ENCODE peak calls at places on chromosomes 6 and 20, in nine cellular contexts. One of them, this sample, is unnamed.

GRCh38 chr6:82145926-82146452 is 101.6 kb downstream of the IBTK start:
- DNase-seq in SJSA1: no peak
- DNase-seq in stimulated activated CD8-positive, alpha-beta memory T cell treated with anti-CD3 and anti-CD28 coated beads, Interleukin-12 subunit alpha, Interleukin-12 subunit beta, amount 100 ng/mL, for 1 hour: no peak
- DNase-seq in naive B cell: no peak
- DNase-seq in stimulated activated naive CD4-positive, alpha-beta T cell: no peak
- DNase-seq in HCT116: no peak
- DNase-seq in midbrain: no peak
- DNase-seq in non-pigmented ciliary epithelial cell: no peak
- DNase-seq in tibial nerve: no peak
- DNase-seq in this sample: no peak

GRCh38 chr20:23637282-23638221 is at the start of gene CST3:
- DNase-seq in stimulated activated naive CD4-positive, alpha-beta T cell: no peak
- DNase-seq in naive B cell: no peak
- DNase-seq in SJSA1: peak
- DNase-seq in non-pigmented ciliary epithelial cell: peak
- DNase-seq in midbrain: peak
- DNase-seq in stimulated activated CD8-positive, alpha-beta memory T cell treated with anti-CD3 and anti-CD28 coated beads, Interleukin-12 subunit alpha, Interleukin-12 subunit beta, amount 100 ng/mL, for 1 hour: no peak
- DNase-seq in tibial nerve: peak
- DNase-seq in HCT116: peak
- DNase-seq in this sample: peak

GRCh38 chr6:42453649-42454427 is 2.1 kb upstream of the TRERF1 start:
- DNase-seq in non-pigmented ciliary epithelial cell: no peak
- DNase-seq in midbrain: peak
- DNase-seq in stimulated activated naive CD4-positive, alpha-beta T cell: no peak
- DNase-seq in SJSA1: peak
- DNase-seq in tibial nerve: peak
- DNase-seq in naive B cell: no peak
- DNase-seq in stimulated activated CD8-positive, alpha-beta memory T cell treated with anti-CD3 and anti-CD28 coated beads, Interleukin-12 subunit alpha, Interleukin-12 subunit beta, amount 100 ng/mL, for 1 hour: no peak
- DNase-seq in HCT116: no peak
- DNase-seq in this sample: no peak

GRCh38 chr6:70124882-70125535 is 177.9 kb downstream of the COL9A1 start:
- DNase-seq in tibial nerve: no peak
- DNase-seq in HCT116: no peak
- DNase-seq in midbrain: no peak
- DNase-seq in stimulated activated naive CD4-positive, alpha-beta T cell: no peak
- DNase-seq in SJSA1: no peak
- DNase-seq in naive B cell: no peak
- DNase-seq in stimulated activated CD8-positive, alpha-beta memory T cell treated with anti-CD3 and anti-CD28 coated beads, Interleukin-12 subunit alpha, Interleukin-12 subunit beta, amount 100 ng/mL, for 1 hour: no peak
- DNase-seq in non-pigmented ciliary epithelial cell: no peak
- DNase-seq in this sample: no peak

GRCh38 chr6:11575408-11576033 is 38.0 kb downstream of the TMEM170B start:
- DNase-seq in non-pigmented ciliary epithelial cell: peak
- DNase-seq in naive B cell: peak
- DNase-seq in tibial nerve: peak
- DNase-seq in SJSA1: peak
- DNase-seq in midbrain: peak
- DNase-seq in stimulated activated naive CD4-positive, alpha-beta T cell: no peak
- DNase-seq in stimulated activated CD8-positive, alpha-beta memory T cell treated with anti-CD3 and anti-CD28 coated beads, Interleukin-12 subunit alpha, Interleukin-12 subunit beta, amount 100 ng/mL, for 1 hour: peak
- DNase-seq in HCT116: peak
- DNase-seq in this sample: peak

GRCh38 chr20:58138395-58138794 is 90.1 kb downstream of the ANKRD60 start:
- DNase-seq in stimulated activated naive CD4-positive, alpha-beta T cell: no peak
- DNase-seq in non-pigmented ciliary epithelial cell: no peak
- DNase-seq in midbrain: no peak
- DNase-seq in tibial nerve: no peak
- DNase-seq in SJSA1: peak
- DNase-seq in stimulated activated CD8-positive, alpha-beta memory T cell treated with anti-CD3 and anti-CD28 coated beads, Interleukin-12 subunit alpha, Interleukin-12 subunit beta, amount 100 ng/mL, for 1 hour: no peak
- DNase-seq in HCT116: no peak
- DNase-seq in naive B cell: no peak
- DNase-seq in this sample: no peak

GRCh38 chr6:33620158-33620583 is 951 bp upstream of the ITPR3 start:
- DNase-seq in stimulated activated naive CD4-positive, alpha-beta T cell: no peak
- DNase-seq in midbrain: no peak
- DNase-seq in stimulated activated CD8-positive, alpha-beta memory T cell treated with anti-CD3 and anti-CD28 coated beads, Interleukin-12 subunit alpha, Interleukin-12 subunit beta, amount 100 ng/mL, for 1 hour: no peak
- DNase-seq in SJSA1: no peak
- DNase-seq in HCT116: no peak
- DNase-seq in non-pigmented ciliary epithelial cell: no peak
- DNase-seq in naive B cell: peak
- DNase-seq in tibial nerve: peak
- DNase-seq in this sample: no peak

GRCh38 chr20:57251344-57251743 is 15.1 kb downstream of the BMP7 start:
- DNase-seq in non-pigmented ciliary epithelial cell: no peak
- DNase-seq in SJSA1: peak
- DNase-seq in midbrain: no peak
- DNase-seq in HCT116: no peak
- DNase-seq in stimulated activated naive CD4-positive, alpha-beta T cell: no peak
- DNase-seq in naive B cell: no peak
- DNase-seq in tibial nerve: no peak
- DNase-seq in stimulated activated CD8-positive, alpha-beta memory T cell treated with anti-CD3 and anti-CD28 coated beads, Interleukin-12 subunit alpha, Interleukin-12 subunit beta, amount 100 ng/mL, for 1 hour: no peak
- DNase-seq in this sample: no peak

GRCh38 chr6:89412071-89413005 is at the start of gene RRAGD:
- DNase-seq in tibial nerve: peak
- DNase-seq in stimulated activated naive CD4-positive, alpha-beta T cell: peak
- DNase-seq in SJSA1: no peak
- DNase-seq in stimulated activated CD8-positive, alpha-beta memory T cell treated with anti-CD3 and anti-CD28 coated beads, Interleukin-12 subunit alpha, Interleukin-12 subunit beta, amount 100 ng/mL, for 1 hour: peak
- DNase-seq in HCT116: peak
- DNase-seq in naive B cell: peak
- DNase-seq in non-pigmented ciliary epithelial cell: no peak
- DNase-seq in midbrain: peak
- DNase-seq in this sample: no peak

GRCh38 chr20:18719426-18719825 is 94.2 kb upstream of the SCP2D1 start:
- DNase-seq in stimulated activated CD8-positive, alpha-beta memory T cell treated with anti-CD3 and anti-CD28 coated beads, Interleukin-12 subunit alpha, Interleukin-12 subunit beta, amount 100 ng/mL, for 1 hour: no peak
- DNase-seq in midbrain: no peak
- DNase-seq in tibial nerve: no peak
- DNase-seq in SJSA1: no peak
- DNase-seq in non-pigmented ciliary epithelial cell: peak
- DNase-seq in naive B cell: no peak
- DNase-seq in HCT116: no peak
- DNase-seq in stimulated activated naive CD4-positive, alpha-beta T cell: no peak
- DNase-seq in this sample: no peak

GRCh38 chr20:62161347-62161746 is 17.8 kb downstream of the SS18L1 start:
- DNase-seq in SJSA1: no peak
- DNase-seq in naive B cell: no peak
- DNase-seq in stimulated activated naive CD4-positive, alpha-beta T cell: no peak
- DNase-seq in non-pigmented ciliary epithelial cell: peak
- DNase-seq in HCT116: no peak
- DNase-seq in midbrain: no peak
- DNase-seq in stimulated activated CD8-positive, alpha-beta memory T cell treated with anti-CD3 and anti-CD28 coated beads, Interleukin-12 subunit alpha, Interleukin-12 subunit beta, amount 100 ng/mL, for 1 hour: no peak
- DNase-seq in tibial nerve: no peak
- DNase-seq in this sample: no peak

GRCh38 chr20:25103526-25103925 is 21.6 kb upstream of the VSX1 start:
- DNase-seq in stimulated activated CD8-positive, alpha-beta memory T cell treated with anti-CD3 and anti-CD28 coated beads, Interleukin-12 subunit alpha, Interleukin-12 subunit beta, amount 100 ng/mL, for 1 hour: no peak
- DNase-seq in SJSA1: no peak
- DNase-seq in non-pigmented ciliary epithelial cell: no peak
- DNase-seq in HCT116: no peak
- DNase-seq in naive B cell: no peak
- DNase-seq in tibial nerve: no peak
- DNase-seq in stimulated activated naive CD4-positive, alpha-beta T cell: no peak
- DNase-seq in midbrain: no peak
- DNase-seq in this sample: no peak